ENCODE peak calls at places on chromosomes 7 and 10, in eight cellular contexts. V is HCT116, O is right lobe of liver, M is heart left ventricle, A is GM12878, H is K562, X is gastrocnemius medialis, Q is IMR-90. W is an unnamed sample.

GRCh38 chr10:81031774-81032173 is 494.1 kb downstream of the SH2D4B start:
- ATAC-seq in V (no peak), H (no peak), O (no peak), Q (no peak), X (no peak), M (no peak), A (peak), W (no peak)

GRCh38 chr10:131771634-131772358 is 129.0 kb upstream of the PPP2R2D start:
- ATAC-seq in O (peak), A (no peak), X (no peak), Q (no peak), H (no peak), V (no peak), M (no peak), W (no peak)

GRCh38 chr7:2948794-2949193 is 94.9 kb downstream of the CARD11 start:
- ATAC-seq in O (no peak), M (no peak), V (no peak), Q (no peak), H (no peak), X (no peak), A (no peak), W (no peak)

GRCh38 chr10:70598857-70599295 is 3.7 kb downstream of the PRF1 start:
- ATAC-seq in O (no peak), X (no peak), Q (no peak), M (no peak), V (no peak), A (no peak), H (peak), W (no peak)

GRCh38 chr7:95874541-95875265 is 102.3 kb downstream of the DYNC1I1 start:
- ATAC-seq in Q (no peak), H (no peak), A (no peak), M (peak), O (no peak), V (no peak), X (peak), W (no peak)

GRCh38 chr10:113292743-113293142 is 260.1 kb upstream of the HABP2 start:
- ATAC-seq in X (no peak), Q (no peak), O (peak), H (no peak), V (no peak), M (peak), A (no peak), W (no peak)

GRCh38 chr10:100890696-100891271 is 22.0 kb upstream of the SLF2 start:
- ATAC-seq in O (no peak), A (no peak), V (peak), H (peak), M (peak), Q (peak), X (peak), W (no peak)

GRCh38 chr7:64888901-64889685 is 14.0 kb upstream of the ZNF273 start:
- ATAC-seq in H (no peak), O (peak), A (no peak), Q (peak), X (peak), M (peak), V (no peak), W (peak)

GRCh38 chr7:22952306-22953011 is 61.5 kb downstream of the HYCC1 start:
- ATAC-seq in A (peak), O (no peak), H (peak), M (no peak), Q (no peak), X (no peak), V (no peak), W (no peak)

GRCh38 chr10:70672165-70672992 is at the start of gene ADAMTS14:
- ATAC-seq in A (no peak), X (peak), H (peak), Q (peak), V (peak), O (peak), M (peak), W (peak)

GRCh38 chr7:157771-158251 is 34.6 kb upstream of the FAM20C start:
- ATAC-seq in M (no peak), O (no peak), Q (no peak), H (no peak), X (no peak), A (no peak), V (no peak), W (no peak)

GRCh38 chr10:7102084-7102483 is 308.8 kb downstream of the SFMBT2 start:
- ATAC-seq in O (no peak), A (no peak), X (no peak), H (no peak), Q (peak), M (peak), V (no peak), W (peak)

GRCh38 chr10:13079776-13080050 is 20.2 kb upstream of the OPTN start:
- ATAC-seq in O (no peak), A (no peak), H (no peak), V (no peak), Q (no peak), M (no peak), X (no peak), W (no peak)

GRCh38 chr7:71636329-71636728 is 504.4 kb downstream of the GALNT17 start:
- ATAC-seq in V (no peak), O (no peak), X (no peak), A (no peak), Q (no peak), M (peak), H (no peak), W (no peak)

GRCh38 chr10:33237736-33238624 is 96.5 kb downstream of the NRP1 start:
- ATAC-seq in X (no peak), M (no peak), O (no peak), V (peak), A (no peak), Q (peak), H (no peak), W (no peak)

GRCh38 chr7:34900891-34901493 is 136.3 kb downstream of the DPY19L1 start:
- ATAC-seq in O (no peak), V (peak), Q (no peak), M (peak), A (peak), H (peak), X (no peak), W (no peak)

GRCh38 chr10:89655722-89656121 is 10.7 kb upstream of the PANK1 start:
- ATAC-seq in V (no peak), O (peak), M (no peak), H (no peak), Q (no peak), A (no peak), X (no peak), W (no peak)

GRCh38 chr10:132069849-132070182 is 4.1 kb downstream of the JAKMIP3 start:
- ATAC-seq in M (no peak), V (no peak), Q (no peak), X (no peak), O (no peak), A (no peak), H (no peak), W (no peak)

GRCh38 chr10:13449296-13449695 is 79.5 kb downstream of the BEND7 start:
- ATAC-seq in X (no peak), V (no peak), H (no peak), M (no peak), Q (no peak), O (no peak), A (no peak), W (no peak)

GRCh38 chr7:54967384-54967783 is 51.4 kb upstream of the EGFR start:
- ATAC-seq in M (no peak), X (no peak), O (no peak), Q (no peak), H (no peak), V (no peak), A (no peak), W (peak)

GRCh38 chr10:110207805-110208613 is 604 bp downstream of the MXI1 start:
- ATAC-seq in Q (no peak), X (no peak), O (no peak), V (no peak), A (no peak), M (no peak), H (peak), W (no peak)

GRCh38 chr7:51545131-51545530 is 228.5 kb upstream of the COBL start:
- ATAC-seq in X (no peak), H (no peak), M (no peak), V (no peak), Q (no peak), A (no peak), O (no peak), W (no peak)

GRCh38 chr10:95513008-95513589 is 48.1 kb downstream of the SORBS1 start:
- ATAC-seq in O (peak), V (no peak), H (no peak), M (no peak), X (peak), A (no peak), Q (no peak), W (no peak)

GRCh38 chr7:106878748-106879439 is 13.8 kb downstream of the PIK3CG start:
- ATAC-seq in A (no peak), O (no peak), H (no peak), Q (no peak), X (no peak), M (no peak), V (no peak), W (no peak)

GRCh38 chr7:156101355-156101754 is 289.1 kb upstream of the SHH start:
- ATAC-seq in A (no peak), V (no peak), X (no peak), Q (no peak), O (no peak), M (no peak), H (no peak), W (no peak)
- TF ChIP-seq POLR2A in A (no peak), V (no peak), X (no peak), Q (no peak), O (no peak), M (no peak), H (no peak), W (no peak)

GRCh38 chr10:79398642-79399041 is 46.8 kb downstream of the ZCCHC24 start:
- ATAC-seq in V (no peak), Q (no peak), X (no peak), O (no peak), A (no peak), M (no peak), H (no peak), W (no peak)

GRCh38 chr10:79397051-79397450 is 48.4 kb downstream of the ZCCHC24 start:
- ATAC-seq in A (no peak), M (no peak), Q (no peak), X (peak), V (no peak), H (no peak), O (no peak), W (no peak)

GRCh38 chr10:79399242-79399831 is 46.1 kb downstream of the ZCCHC24 start:
- ATAC-seq in O (peak), Q (peak), V (no peak), X (peak), M (peak), A (no peak), H (peak), W (peak)

GRCh38 chr10:79396587-79396986 is 48.8 kb downstream of the ZCCHC24 start:
- ATAC-seq in Q (no peak), X (peak), M (no peak), O (no peak), V (no peak), H (no peak), A (no peak), W (no peak)

GRCh38 chr10:79397575-79398303 is 47.7 kb downstream of the ZCCHC24 start:
- ATAC-seq in X (no peak), O (peak), M (peak), Q (no peak), H (no peak), A (no peak), V (no peak), W (no peak)
- H3K27ac ChIP-seq in X (peak), O (peak), M (peak), Q (peak), H (no peak), A (no peak), V (no peak), W (peak)

GRCh38 chr10:15718495-15719061 is 1.1 kb downstream of the ITGA8 start:
- ATAC-seq in V (no peak), A (no peak), X (no peak), Q (no peak), O (peak), H (no peak), M (no peak), W (no peak)
- H3K4me3 ChIP-seq in V (no peak), A (no peak), X (peak), Q (no peak), O (no peak), H (no peak), M (peak), W (peak)

DNA sequence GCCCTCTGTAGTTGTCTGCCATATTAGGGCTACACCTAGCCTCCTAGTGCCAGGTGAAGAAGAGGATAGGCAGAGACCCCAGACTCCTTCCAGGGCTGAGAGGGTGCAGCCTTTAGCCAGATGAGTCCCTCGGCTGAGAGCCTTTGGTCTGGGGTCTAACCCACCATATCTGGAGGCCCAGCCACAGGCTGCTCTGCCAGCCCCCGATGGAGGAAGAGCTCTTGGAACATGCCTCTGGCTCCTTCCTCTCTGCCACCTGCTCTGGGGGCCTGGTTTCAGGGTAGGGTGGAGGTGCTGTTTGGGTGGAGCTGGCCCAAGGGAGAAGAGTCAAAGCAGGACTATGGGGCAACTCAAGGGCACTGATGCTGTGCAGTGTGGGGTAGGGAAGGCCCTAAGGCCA is 1.4 kb downstream of the LRRC18 start:
- ATAC-seq in M (no peak), O (no peak), Q (no peak), A (no peak), X (no peak), H (no peak), V (no peak), W (no peak)
- TF ChIP-seq POLR2A in M (no peak), O (no peak), Q (no peak), A (no peak), X (no peak), H (no peak), V (no peak), W (no peak)

DNA sequence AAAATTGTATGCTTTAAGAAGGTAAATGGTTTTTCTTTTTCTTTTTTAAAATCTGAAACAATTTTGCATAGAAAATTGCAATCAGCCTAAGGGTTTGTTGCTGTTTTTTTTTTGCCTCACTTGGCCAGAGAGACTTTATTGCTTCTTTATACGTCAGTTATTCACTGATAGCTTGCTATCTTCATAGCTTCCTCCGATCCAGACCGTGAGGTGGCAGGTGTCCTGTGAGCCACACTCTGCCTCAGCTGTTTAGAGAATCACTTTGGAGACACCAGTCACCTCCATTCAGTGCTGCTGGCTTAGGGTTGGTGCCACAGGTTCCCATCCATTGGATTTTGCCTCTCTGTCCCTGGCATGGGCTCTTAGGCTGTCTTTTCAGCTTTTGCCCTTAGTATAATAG is 68.0 kb downstream of the HHEX start:
- ATAC-seq in V (no peak), O (no peak), A (no peak), M (no peak), Q (no peak), H (peak), X (no peak), W (no peak)
- H3K27ac ChIP-seq in V (no peak), O (peak), A (peak), M (peak), Q (peak), H (peak), X (peak), W (peak)

GRCh38 chr10:119543814-119544642 is 1.5 kb upstream of the RGS10 start:
- ATAC-seq in M (no peak), O (no peak), H (no peak), V (no peak), A (no peak), X (no peak), Q (no peak), W (no peak)
- H3K4me3 ChIP-seq in M (no peak), O (no peak), H (no peak), V (peak), A (no peak), X (no peak), Q (no peak), W (no peak)

W was measured in gastroesophageal sphincter.